ENCODE peak calls at places on chromosomes 13 and 19, in six cellular contexts. G is endothelial cell of umbilical vein, T is A549, X is HCT116, K is WTC11, C is NB4. H is an unnamed sample.

GRCh38 chr19:7294571-7295212 is 478 bp upstream of the INSR start:
- DNase-seq in G (peak), T (peak), X (peak), K (peak), C (peak), H (peak)

GRCh38 chr13:113364933-113365371 is 1.0 kb upstream of the GRTP1 start:
- DNase-seq in G (no peak), T (no peak), X (no peak), K (no peak), C (no peak), H (peak)

GRCh38 chr13:42420304-42420703 is 148.4 kb downstream of the AKAP11 start:
- DNase-seq in G (no peak), T (no peak), X (no peak), K (no peak), C (no peak), H (no peak)

GRCh38 chr13:34863360-34864135 is 78.5 kb upstream of the NBEA start:
- DNase-seq in G (peak), T (peak), X (peak), K (no peak), C (peak), H (no peak)

GRCh38 chr19:48806818-48807589 is 3.8 kb downstream of the BCAT2 start:
- DNase-seq in G (no peak), T (peak), X (no peak), K (peak), C (peak), H (peak)

GRCh38 chr19:34432797-34433196 is 4.6 kb downstream of the UBA2 start:
- DNase-seq in G (peak), T (peak), X (no peak), K (no peak), C (no peak), H (no peak)

GRCh38 chr19:35247526-35248309 is 1.1 kb upstream of the LSR start:
- DNase-seq in G (no peak), T (peak), X (peak), K (peak), C (no peak), H (no peak)

GRCh38 chr13:100694722-100695644 is 20.4 kb upstream of the TMTC4 start:
- DNase-seq in G (peak), T (peak), X (peak), K (peak), C (peak), H (peak)

GRCh38 chr19:47111081-47111589 is 2.4 kb downstream of the ZC3H4 start:
- DNase-seq in G (peak), T (no peak), X (no peak), K (no peak), C (peak), H (peak)

GRCh38 chr19:32407004-32407992 is 1.7 kb downstream of the DPY19L3 start:
- DNase-seq in G (no peak), T (no peak), X (no peak), K (no peak), C (peak), H (peak)

GRCh38 chr19:10988380-10988779 is 27.6 kb downstream of the SMARCA4 start:
- DNase-seq in G (no peak), T (no peak), X (no peak), K (no peak), C (no peak), H (no peak)

GRCh38 chr13:51925865-51926527 is 64.2 kb downstream of the CCDC70 start:
- DNase-seq in G (no peak), T (no peak), X (no peak), K (no peak), C (no peak), H (no peak)

GRCh38 chr13:80840313-80840976 is 499.5 kb upstream of the SPRY2 start:
- DNase-seq in G (peak), T (no peak), X (no peak), K (no peak), C (no peak), H (no peak)
- TF ChIP-seq MAX in G (no peak), T (no peak), X (no peak), K (no peak), C (no peak), H (no peak)

GRCh38 chr19:19372656-19373416 is 32.6 kb upstream of the GATAD2A start:
- DNase-seq in G (peak), T (peak), X (peak), K (peak), C (peak), H (no peak)
- TF ChIP-seq MAX in G (no peak), T (no peak), X (no peak), K (no peak), C (peak), H (no peak)

DNA sequence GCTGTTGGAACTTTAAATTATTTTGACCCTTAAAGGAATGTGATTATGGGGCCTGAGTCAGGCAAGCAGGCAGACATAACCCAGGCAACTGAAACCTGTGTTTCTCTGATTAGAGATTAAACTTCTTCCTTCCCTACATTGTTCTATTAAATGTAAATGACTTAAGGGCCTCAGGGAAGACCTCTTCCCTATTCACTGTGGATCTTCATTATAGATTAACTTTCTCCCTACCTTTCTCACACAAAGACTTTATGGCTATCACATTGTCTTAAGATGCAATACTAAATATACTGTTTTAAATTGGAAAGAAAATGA is 8.8 kb upstream of the METTL21C start:
- DNase-seq in G (peak), T (no peak), X (no peak), K (no peak), C (no peak), H (no peak)
- TF ChIP-seq MAX in G (no peak), T (no peak), X (no peak), K (no peak), C (no peak), H (no peak)

GRCh38 chr19:531009-531752 is 379 bp upstream of the CDC34 start:
- DNase-seq in G (peak), T (peak), X (peak), K (peak), C (peak), H (peak)

GRCh38 chr19:531753-532571 is at the start of gene CDC34:
- DNase-seq in G (peak), T (no peak), X (no peak), K (no peak), C (peak), H (peak)

GRCh38 chr19:533485-534058 is 2.0 kb downstream of the CDC34 start:
- DNase-seq in G (no peak), T (no peak), X (no peak), K (no peak), C (no peak), H (no peak)

GRCh38 chr19:534088-534487 is 2.5 kb downstream of the CDC34 start:
- DNase-seq in G (no peak), T (no peak), X (no peak), K (no peak), C (no peak), H (no peak)

GRCh38 chr19:532578-533484 is 1.3 kb downstream of the CDC34 start:
- DNase-seq in G (peak), T (peak), X (peak), K (peak), C (peak), H (peak)
- TF ChIP-seq MAX in G (no peak), T (no peak), X (no peak), K (no peak), C (no peak), H (no peak)

GRCh38 chr19:42468273-42468796 is 25.6 kb upstream of the CXCL17 start:
- DNase-seq in G (no peak), T (peak), X (peak), K (no peak), C (no peak), H (no peak)
- TF ChIP-seq MAX in G (no peak), T (no peak), X (peak), K (no peak), C (no peak), H (no peak)